ENCODE peak calls at places on chromosomes 4 and X, in nine cellular contexts. I is G401; A is mesenchymal stem cell; D is EH; V is KBM-7; Q is NCI-H2081; K is effector memory CD4-positive, alpha-beta T cell; O is H4; C is mucosa of gallbladder. W is an unnamed sample.

GRCh38 chr4:56628592-56628991 is 52.5 kb downstream of the HOPX start:
- DNase-seq in I (no peak), A (no peak), D (no peak), V (no peak), Q (no peak), K (no peak), O (no peak), C (no peak), W (no peak)

GRCh38 chr4:7256989-7257810 is 64.9 kb downstream of the SORCS2 start:
- DNase-seq in I (no peak), A (no peak), D (peak), V (no peak), Q (no peak), K (no peak), O (no peak), C (no peak), W (no peak)

GRCh38 chr4:25088342-25088952 is 57.7 kb upstream of the LGI2 start:
- DNase-seq in I (peak), A (no peak), D (peak), V (peak), Q (no peak), K (no peak), O (no peak), C (no peak), W (no peak)

GRCh38 chr4:13298655-13299054 is 185.5 kb downstream of the RAB28 start:
- DNase-seq in I (no peak), A (no peak), D (no peak), V (no peak), Q (no peak), K (no peak), O (peak), C (peak), W (no peak)

GRCh38 chrX:26851981-26852380 is 611.2 kb downstream of the PPP4R3C start:
- DNase-seq in I (peak), A (peak), D (no peak), V (peak), Q (peak), K (no peak), O (peak), C (no peak), W (no peak)

GRCh38 chrX:35101901-35102300 is 159.3 kb downstream of the FAM47B start:
- DNase-seq in I (no peak), A (peak), D (peak), V (no peak), Q (no peak), K (no peak), O (no peak), C (no peak), W (no peak)

GRCh38 chr4:185638548-185639301 is 103.4 kb upstream of the PDLIM3 start:
- DNase-seq in I (no peak), A (peak), D (peak), V (no peak), Q (no peak), K (no peak), O (no peak), C (no peak), W (no peak)

GRCh38 chr4:121375262-121375661 is 5.6 kb downstream of the QRFPR start:
- DNase-seq in I (no peak), A (peak), D (peak), V (no peak), Q (no peak), K (no peak), O (peak), C (no peak), W (no peak)

GRCh38 chr4:6907658-6908191 is 1.9 kb upstream of the TBC1D14 start:
- DNase-seq in I (no peak), A (no peak), D (peak), V (no peak), Q (peak), K (no peak), O (no peak), C (no peak), W (no peak)

GRCh38 chrX:124232523-124233201 is 99.8 kb upstream of the TEX13D start:
- DNase-seq in I (no peak), A (no peak), D (no peak), V (no peak), Q (peak), K (no peak), O (peak), C (no peak), W (peak)

GRCh38 chr4:1080961-1081688 is 32.2 kb downstream of the RNF212 start:
- DNase-seq in I (no peak), A (no peak), D (no peak), V (no peak), Q (no peak), K (no peak), O (peak), C (no peak), W (no peak)

GRCh38 chrX:68488657-68489056 is 10.2 kb upstream of the YIPF6 start:
- DNase-seq in I (no peak), A (no peak), D (no peak), V (peak), Q (no peak), K (no peak), O (no peak), C (peak), W (no peak)

GRCh38 chrX:117996408-117996807 is 120.2 kb downstream of the KLHL13 start:
- DNase-seq in I (no peak), A (no peak), D (no peak), V (no peak), Q (no peak), K (no peak), O (no peak), C (no peak), W (no peak)

GRCh38 chr4:21226637-21227538 is 526.6 kb downstream of the PACRGL start:
- DNase-seq in I (peak), A (no peak), D (no peak), V (no peak), Q (no peak), K (no peak), O (no peak), C (peak), W (no peak)

GRCh38 chr4:47221721-47222120 is 190.4 kb downstream of the GABRB1 start:
- DNase-seq in I (no peak), A (peak), D (peak), V (no peak), Q (no peak), K (no peak), O (no peak), C (no peak), W (no peak)

GRCh38 chr4:119962631-119963030 is 104.0 kb downstream of the MAD2L1 start:
- DNase-seq in I (no peak), A (no peak), D (no peak), V (no peak), Q (no peak), K (no peak), O (no peak), C (no peak), W (no peak)

GRCh38 chrX:72307646-72308051 is 1.9 kb upstream of the CITED1 start:
- DNase-seq in I (no peak), A (no peak), D (no peak), V (no peak), Q (no peak), K (no peak), O (no peak), C (no peak), W (no peak)

GRCh38 chr4:174119051-174119450 is 164.4 kb downstream of the FBXO8 start:
- DNase-seq in I (no peak), A (peak), D (peak), V (no peak), Q (no peak), K (no peak), O (peak), C (no peak), W (no peak)

GRCh38 chrX:71911731-71912050 is 1.0 kb downstream of the NHSL2 start:
- DNase-seq in I (peak), A (peak), D (no peak), V (no peak), Q (no peak), K (no peak), O (no peak), C (no peak), W (no peak)

GRCh38 chr4:124738994-124739393 is 26.5 kb upstream of the ANKRD50 start:
- DNase-seq in I (no peak), A (no peak), D (no peak), V (no peak), Q (no peak), K (no peak), O (no peak), C (no peak), W (no peak)

GRCh38 chr4:119136541-119136940 is 909 bp downstream of the MYOZ2 start:
- DNase-seq in I (no peak), A (peak), D (no peak), V (no peak), Q (no peak), K (no peak), O (no peak), C (no peak), W (no peak)

GRCh38 chr4:2135083-2135482 is 76.0 kb downstream of the NAT8L start:
- DNase-seq in I (peak), A (peak), D (peak), V (peak), Q (peak), K (no peak), O (peak), C (no peak), W (no peak)

GRCh38 chr4:4339504-4340085 is 47.3 kb upstream of the NSG1 start:
- DNase-seq in I (no peak), A (no peak), D (no peak), V (no peak), Q (no peak), K (no peak), O (no peak), C (no peak), W (no peak)

GRCh38 chrX:1392376-1393130 is 640 bp upstream of the SLC25A6 start:
- DNase-seq in I (peak), A (peak), D (peak), V (no peak), Q (no peak), K (no peak), O (peak), C (peak), W (no peak)

GRCh38 chr4:15376594-15376993 is 51.2 kb upstream of the C1QTNF7 start:
- DNase-seq in I (no peak), A (peak), D (peak), V (no peak), Q (no peak), K (no peak), O (no peak), C (no peak), W (no peak)

GRCh38 chr4:86482851-86483490 is 111.1 kb upstream of the PTPN13 start:
- DNase-seq in I (peak), A (peak), D (peak), V (peak), Q (peak), K (no peak), O (no peak), C (no peak), W (no peak)

GRCh38 chrX:53918697-53919096 is 125.6 kb downstream of the PHF8 start:
- DNase-seq in I (no peak), A (no peak), D (no peak), V (no peak), Q (no peak), K (no peak), O (no peak), C (no peak), W (no peak)

GRCh38 chr4:76803522-76803921 is 94.4 kb downstream of the SOWAHB start:
- DNase-seq in I (no peak), A (peak), D (peak), V (no peak), Q (peak), K (no peak), O (peak), C (no peak), W (no peak)

GRCh38 chr4:138439143-138439581 is 197.0 kb upstream of the SLC7A11 start:
- DNase-seq in I (no peak), A (no peak), D (peak), V (no peak), Q (no peak), K (no peak), O (no peak), C (no peak), W (no peak)

GRCh38 chr4:37864786-37865185 is 26.1 kb upstream of the TBC1D1 start:
- DNase-seq in I (no peak), A (no peak), D (no peak), V (peak), Q (no peak), K (no peak), O (no peak), C (no peak), W (no peak)

GRCh38 chr4:138275946-138276621 is 33.9 kb upstream of the SLC7A11 start:
- DNase-seq in I (peak), A (peak), D (peak), V (no peak), Q (no peak), K (no peak), O (peak), C (no peak), W (no peak)

W was measured in activated T-helper 9 cell treated with anti-CD3 and anti-CD28 coated beads, Interleukin-2, amount 50 U/mL, for 16 hours.